ENCODE peak calls at places on chromosome 19, in five cellular contexts. One of them, this sample, is unnamed.

GRCh38 chr19:16370671-16371391 is 46.2 kb downstream of the KLF2 start:
- DNase-seq in GM12878: no peak
- DNase-seq in HepG2: no peak
- DNase-seq in K562: no peak
- DNase-seq in H1: no peak
- DNase-seq in this sample: no peak

GRCh38 chr19:6185093-6185824 is 49.8 kb downstream of the ACSBG2 start:
- DNase-seq in GM12878: no peak
- DNase-seq in HepG2: no peak
- DNase-seq in K562: no peak
- DNase-seq in H1: no peak
- DNase-seq in this sample: no peak

GRCh38 chr19:12946092-12946845 is 607 bp downstream of the RAD23A start:
- DNase-seq in GM12878: no peak
- DNase-seq in HepG2: peak
- DNase-seq in K562: peak
- DNase-seq in H1: peak
- DNase-seq in this sample: peak

GRCh38 chr19:48556163-48556562 is 4.2 kb downstream of the SULT2B1 start:
- DNase-seq in GM12878: no peak
- DNase-seq in HepG2: peak
- DNase-seq in K562: no peak
- DNase-seq in H1: no peak
- DNase-seq in this sample: no peak

GRCh38 chr19:33497151-33497777 is 24.3 kb downstream of the PEPD start:
- DNase-seq in GM12878: no peak
- DNase-seq in HepG2: no peak
- DNase-seq in K562: no peak
- DNase-seq in H1: no peak
- DNase-seq in this sample: no peak

GRCh38 chr19:6639439-6639838 is 30.5 kb downstream of the TNFSF14 start:
- DNase-seq in GM12878: no peak
- DNase-seq in HepG2: no peak
- DNase-seq in K562: peak
- DNase-seq in H1: no peak
- DNase-seq in this sample: no peak

GRCh38 chr19:49565261-49565660 is 15.1 kb downstream of the NOSIP start:
- DNase-seq in GM12878: no peak
- DNase-seq in HepG2: no peak
- DNase-seq in K562: no peak
- DNase-seq in H1: no peak
- DNase-seq in this sample: no peak

GRCh38 chr19:55247621-55248099 is 11.2 kb downstream of the PPP6R1 start:
- DNase-seq in GM12878: no peak
- DNase-seq in HepG2: no peak
- DNase-seq in K562: peak
- DNase-seq in H1: no peak
- DNase-seq in this sample: no peak

GRCh38 chr19:43532571-43532961 is 422 bp upstream of the ZNF575 start:
- DNase-seq in GM12878: no peak
- DNase-seq in HepG2: no peak
- DNase-seq in K562: no peak
- DNase-seq in H1: no peak
- DNase-seq in this sample: peak

GRCh38 chr19:55477905-55478304 is 1.5 kb downstream of the ZNF628 start:
- DNase-seq in GM12878: no peak
- DNase-seq in HepG2: no peak
- DNase-seq in K562: no peak
- DNase-seq in H1: no peak
- DNase-seq in this sample: no peak

GRCh38 chr19:40717880-40718773 is 1.2 kb downstream of the ITPKC start:
- DNase-seq in GM12878: no peak
- DNase-seq in HepG2: peak
- DNase-seq in K562: peak
- DNase-seq in H1: no peak
- DNase-seq in this sample: no peak

GRCh38 chr19:17762505-17763229 is 11.4 kb downstream of the FCHO1 start:
- DNase-seq in GM12878: no peak
- DNase-seq in HepG2: peak
- DNase-seq in K562: peak
- DNase-seq in H1: no peak
- DNase-seq in this sample: peak

GRCh38 chr19:48493718-48494515 is 17.7 kb downstream of the LMTK3 start:
- DNase-seq in GM12878: no peak
- DNase-seq in HepG2: no peak
- DNase-seq in K562: no peak
- DNase-seq in H1: no peak
- DNase-seq in this sample: no peak

GRCh38 chr19:44051654-44052402 is at the start of gene ZNF223:
- DNase-seq in GM12878: peak
- DNase-seq in HepG2: peak
- DNase-seq in K562: peak
- DNase-seq in H1: peak
- DNase-seq in this sample: peak

GRCh38 chr19:15199652-15200574 is 882 bp downstream of the NOTCH3 start:
- DNase-seq in GM12878: no peak
- DNase-seq in HepG2: no peak
- DNase-seq in K562: no peak
- DNase-seq in H1: peak
- DNase-seq in this sample: peak

GRCh38 chr19:57746580-57747471 is at the start of gene ZNF776:
- DNase-seq in GM12878: peak
- DNase-seq in HepG2: peak
- DNase-seq in K562: peak
- DNase-seq in H1: peak
- DNase-seq in this sample: peak

GRCh38 chr19:39832341-39833083 is 1.4 kb downstream of the DYRK1B start:
- DNase-seq in GM12878: no peak
- DNase-seq in HepG2: no peak
- DNase-seq in K562: no peak
- DNase-seq in H1: no peak
- DNase-seq in this sample: no peak

GRCh38 chr19:53019684-53020083 is 6.0 kb downstream of the ERVV-1 start:
- DNase-seq in GM12878: no peak
- DNase-seq in HepG2: no peak
- DNase-seq in K562: peak
- DNase-seq in H1: peak
- DNase-seq in this sample: peak

GRCh38 chr19:16364231-16364865 is 39.7 kb downstream of the KLF2 start:
- DNase-seq in GM12878: no peak
- DNase-seq in HepG2: no peak
- DNase-seq in K562: no peak
- DNase-seq in H1: no peak
- DNase-seq in this sample: no peak

GRCh38 chr19:17398902-17399527 is 5.0 kb upstream of the CCDC194 start:
- DNase-seq in GM12878: no peak
- DNase-seq in HepG2: no peak
- DNase-seq in K562: peak
- DNase-seq in H1: no peak
- DNase-seq in this sample: no peak

GRCh38 chr19:1634938-1635243 is 17.5 kb downstream of the TCF3 start:
- DNase-seq in GM12878: no peak
- DNase-seq in HepG2: no peak
- DNase-seq in K562: peak
- DNase-seq in H1: no peak
- DNase-seq in this sample: no peak

GRCh38 chr19:1632462-1633268 is 19.8 kb downstream of the TCF3 start:
- DNase-seq in GM12878: no peak
- DNase-seq in HepG2: no peak
- DNase-seq in K562: peak
- DNase-seq in H1: no peak
- DNase-seq in this sample: no peak

GRCh38 chr19:1631557-1632100 is 20.8 kb downstream of the TCF3 start:
- DNase-seq in GM12878: no peak
- DNase-seq in HepG2: no peak
- DNase-seq in K562: no peak
- DNase-seq in H1: no peak
- DNase-seq in this sample: no peak

GRCh38 chr19:1634242-1634937 is 18.0 kb downstream of the TCF3 start:
- DNase-seq in GM12878: no peak
- DNase-seq in HepG2: no peak
- DNase-seq in K562: no peak
- DNase-seq in H1: no peak
- DNase-seq in this sample: no peak

GRCh38 chr19:1633269-1633606 is 19.2 kb downstream of the TCF3 start:
- DNase-seq in GM12878: no peak
- DNase-seq in HepG2: no peak
- DNase-seq in K562: no peak
- DNase-seq in H1: no peak
- DNase-seq in this sample: no peak
- TF ChIP-seq ATF2 in GM12878: no peak
- TF ChIP-seq ATF2 in HepG2: no peak
- TF ChIP-seq ATF2 in K562: no peak
- TF ChIP-seq ATF2 in H1: no peak
- TF ChIP-seq ATF2 in this sample: no peak

GRCh38 chr19:3336680-3337523 is 29.5 kb upstream of the NFIC start:
- DNase-seq in GM12878: no peak
- DNase-seq in HepG2: peak
- DNase-seq in K562: no peak
- DNase-seq in H1: no peak
- DNase-seq in this sample: no peak
- TF ChIP-seq ATF2 in GM12878: no peak
- TF ChIP-seq ATF2 in HepG2: no peak
- TF ChIP-seq ATF2 in K562: no peak
- TF ChIP-seq ATF2 in H1: no peak
- TF ChIP-seq ATF2 in this sample: no peak

GRCh38 chr19:1880611-1881392 is 4.5 kb downstream of the ABHD17A start:
- DNase-seq in GM12878: no peak
- DNase-seq in HepG2: no peak
- DNase-seq in K562: no peak
- DNase-seq in H1: no peak
- DNase-seq in this sample: no peak
- TF ChIP-seq ATF2 in GM12878: no peak
- TF ChIP-seq ATF2 in HepG2: no peak
- TF ChIP-seq ATF2 in K562: no peak
- TF ChIP-seq ATF2 in H1: no peak
- TF ChIP-seq ATF2 in this sample: no peak

DNA sequence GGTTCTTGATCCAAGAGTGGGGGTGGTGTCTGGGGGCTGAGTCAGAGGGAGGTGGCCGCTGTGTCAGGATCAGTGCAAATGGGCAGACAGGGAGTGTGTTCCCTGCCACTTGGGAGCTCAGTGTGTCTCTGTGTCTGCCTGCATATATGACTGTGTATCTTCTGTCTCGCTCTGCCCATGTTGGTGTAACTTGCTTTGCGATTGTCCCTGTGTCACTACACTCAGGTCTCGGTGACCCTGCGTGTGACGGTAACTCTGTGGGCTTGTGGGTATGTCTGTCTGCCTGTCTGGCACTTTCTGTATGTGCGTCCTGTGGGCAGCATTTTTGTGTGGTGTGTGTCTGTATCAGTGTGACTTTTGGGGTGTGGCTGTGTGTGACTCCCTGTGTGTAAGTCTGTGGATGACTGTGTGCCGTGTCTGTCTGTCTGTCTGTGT is 8.2 kb upstream of the ERFL start:
- DNase-seq in GM12878: no peak
- DNase-seq in HepG2: no peak
- DNase-seq in K562: no peak
- DNase-seq in H1: no peak
- DNase-seq in this sample: no peak
- TF ChIP-seq ATF2 in GM12878: no peak
- TF ChIP-seq ATF2 in HepG2: no peak
- TF ChIP-seq ATF2 in K562: no peak
- TF ChIP-seq ATF2 in H1: no peak
- TF ChIP-seq ATF2 in this sample: no peak

GRCh38 chr19:35216833-35217707 is 11.5 kb downstream of the FAM187B start:
- DNase-seq in GM12878: no peak
- DNase-seq in HepG2: no peak
- DNase-seq in K562: peak
- DNase-seq in H1: no peak
- DNase-seq in this sample: peak

GRCh38 chr19:35213678-35214632 is 14.6 kb downstream of the FAM187B start:
- DNase-seq in GM12878: peak
- DNase-seq in HepG2: no peak
- DNase-seq in K562: peak
- DNase-seq in H1: no peak
- DNase-seq in this sample: no peak

GRCh38 chr19:35212241-35212640 is 16.3 kb downstream of the FAM187B start:
- DNase-seq in GM12878: no peak
- DNase-seq in HepG2: no peak
- DNase-seq in K562: no peak
- DNase-seq in H1: no peak
- DNase-seq in this sample: no peak

GRCh38 chr19:35216026-35216832 is 12.3 kb downstream of the FAM187B start:
- DNase-seq in GM12878: no peak
- DNase-seq in HepG2: no peak
- DNase-seq in K562: no peak
- DNase-seq in H1: no peak
- DNase-seq in this sample: no peak

DNA sequence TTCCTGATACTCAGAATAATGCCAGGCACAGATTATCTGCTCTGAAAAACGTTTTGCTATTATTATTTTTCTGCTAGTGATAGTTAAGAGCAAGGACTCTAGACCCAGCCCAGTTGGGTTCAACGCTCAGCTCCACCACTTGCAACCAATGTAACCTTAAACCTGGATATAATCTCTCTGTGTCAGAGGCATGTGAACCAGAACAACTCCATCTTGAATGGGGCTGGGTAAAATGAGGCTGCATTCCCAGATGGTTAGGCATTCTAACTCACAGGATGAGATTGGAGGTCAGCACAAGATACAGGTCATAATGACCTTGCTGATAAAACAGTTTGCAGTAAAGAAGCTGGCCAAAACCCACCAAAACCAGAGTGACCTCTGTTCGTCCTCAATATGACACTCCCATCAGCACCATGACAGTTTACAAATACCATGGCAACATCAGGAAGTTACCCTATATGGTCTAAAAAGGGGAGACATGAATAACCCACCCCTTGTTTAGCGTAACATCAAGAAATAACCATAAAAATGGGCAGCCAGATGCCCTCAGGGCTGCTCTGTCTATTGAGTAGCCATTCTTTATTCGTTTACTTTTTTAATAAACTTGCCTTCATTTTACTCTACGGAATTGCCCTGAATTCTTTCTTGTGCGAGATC is 13.6 kb downstream of the FAM187B start:
- DNase-seq in GM12878: no peak
- DNase-seq in HepG2: no peak
- DNase-seq in K562: no peak
- DNase-seq in H1: no peak
- DNase-seq in this sample: no peak
- TF ChIP-seq ATF2 in GM12878: no peak
- TF ChIP-seq ATF2 in HepG2: no peak
- TF ChIP-seq ATF2 in K562: no peak
- TF ChIP-seq ATF2 in H1: no peak
- TF ChIP-seq ATF2 in this sample: no peak